ENCODE peak calls at places on chromosomes 3 and 15, in eight cellular contexts. V is anterior cingulate cortex, Z is endothelial cell, R is cerebellar cortex, G is WTC11, S is NCI-H1436, H is thyroid gland, N is fibroblast of the aortic adventitia. X is an unnamed sample.

GRCh38 chr3:198081421-198081844 is 121.4 kb downstream of the LMLN start:
- DNase-seq in Z (peak; percentile 12), N (no peak), V (no peak), S (no peak), H (no peak), G (peak; percentile 36), R (no peak), X (no peak)

GRCh38 chr3:50525987-50526386 is 22.6 kb upstream of the CACNA2D2 start:
- DNase-seq in G (peak; percentile 86), S (no peak), Z (peak; percentile 56), N (peak; percentile 46), H (peak; percentile 39), V (no peak), R (no peak), X (peak; percentile 79)

GRCh38 chr3:87307805-87308204 is 31.4 kb upstream of the POU1F1 start:
- DNase-seq in Z (no peak), G (no peak), V (no peak), N (no peak), H (no peak), S (no peak), R (no peak), X (no peak)

GRCh38 chr15:57216288-57216687 is 160.0 kb upstream of the CGNL1 start:
- DNase-seq in Z (no peak), N (peak; percentile 85), S (no peak), R (no peak), H (no peak), G (no peak), V (no peak), X (peak; percentile 45)

GRCh38 chr3:44875596-44875995 is 1.2 kb downstream of the TGM4 start:
- DNase-seq in Z (no peak), S (no peak), G (no peak), H (no peak), V (no peak), R (no peak), N (no peak), X (no peak)

GRCh38 chr15:44801368-44801767 is 65.0 kb downstream of the TRIM69 start:
- DNase-seq in H (no peak), Z (no peak), N (peak; percentile 8), R (no peak), V (no peak), S (no peak), G (no peak), X (peak; percentile 19)

GRCh38 chr15:37995461-37996347 is 61.3 kb downstream of the TMCO5A start:
- DNase-seq in G (no peak), N (peak; percentile 85), V (peak; percentile 28), S (peak; percentile 3), H (peak; percentile 9), R (peak; percentile 78), Z (peak; percentile 45), X (peak; percentile 58)

GRCh38 chr3:134636406-134636805 is 14.4 kb downstream of the KY start:
- DNase-seq in S (no peak), R (no peak), V (no peak), G (no peak), Z (no peak), H (no peak), N (no peak), X (no peak)

GRCh38 chr3:38960953-38961622 is 90.7 kb downstream of the SCN11A start:
- DNase-seq in H (peak; percentile 43), Z (peak; percentile 65), G (peak; percentile 72), V (peak; percentile 2), R (peak; percentile 22), N (peak; percentile 56), S (peak; percentile 18), X (peak; percentile 83)

GRCh38 chr3:37025562-37026335 is 32.4 kb downstream of the MLH1 start:
- DNase-seq in H (peak; percentile 74), G (no peak), R (no peak), S (no peak), N (no peak), Z (no peak), V (no peak), X (peak; percentile 31)

GRCh38 chr3:131083190-131083863 is 56.6 kb downstream of the NEK11 start:
- DNase-seq in Z (no peak), S (peak; percentile 88), V (peak; percentile 95), G (peak; percentile 41), R (peak; percentile 85), H (peak; percentile 61), N (peak; percentile 15), X (no peak)

GRCh38 chr15:74314897-74315438 is 52.5 kb downstream of the CYP11A1 start:
- DNase-seq in V (no peak), H (no peak), R (no peak), Z (no peak), S (no peak), G (no peak), N (peak; percentile 54), X (no peak)

GRCh38 chr3:15723624-15723884 is 74.2 kb downstream of the ANKRD28 start:
- DNase-seq in H (no peak), V (no peak), G (no peak), Z (no peak), R (no peak), N (no peak), S (no peak), X (no peak)

GRCh38 chr3:143483214-143483613 is 363.6 kb downstream of the CHST2 start:
- DNase-seq in V (no peak), S (no peak), N (no peak), H (no peak), Z (no peak), G (no peak), R (no peak), X (no peak)